ENCODE peak calls at places on chromosomes 5 and 9, in eight cellular contexts. U, I, Y, H, G, O, T and J are unnamed samples. For H3K4me1, the result is how much of the 10 kb centered on the place peaks cover.

GRCh38 chr5:42811591-42812392 is at the start of gene SELENOP:
- DNase-seq in G (peak), H (peak), Y (peak), O (no peak), T (peak), I (peak), U (peak), J (peak)

GRCh38 chr5:1497795-1498622 is 25.8 kb downstream of the LPCAT1 start:
- DNase-seq in T (no peak), O (no peak), U (no peak), I (peak), H (no peak), G (peak), Y (no peak), J (no peak)

GRCh38 chr5:128424672-128425071 is 113.4 kb downstream of the FBN2 start:
- DNase-seq in I (no peak), T (no peak), Y (no peak), O (no peak), H (no peak), G (no peak), U (peak), J (no peak)

GRCh38 chr9:34675048-34675714 is 12.7 kb upstream of the CCL27 start:
- DNase-seq in Y (peak), O (peak), I (peak), G (peak), H (peak), T (peak), U (peak), J (peak)

GRCh38 chr5:147898875-147899401 is 7.4 kb downstream of the C5orf46 start:
- DNase-seq in Y (no peak), I (no peak), G (no peak), T (no peak), H (no peak), U (peak), O (no peak), J (no peak)

GRCh38 chr9:115808108-115808507 is 345.5 kb upstream of the PAPPA start:
- DNase-seq in O (no peak), I (no peak), Y (no peak), T (no peak), G (no peak), U (no peak), H (no peak), J (no peak)

GRCh38 chr5:6583049-6583880 is 49.6 kb downstream of the NSUN2 start:
- DNase-seq in G (peak), T (no peak), H (peak), I (peak), Y (peak), O (peak), U (no peak), J (no peak)

GRCh38 chr9:89234636-89235035 is 56.0 kb upstream of the SHC3 start:
- DNase-seq in G (peak), Y (peak), T (no peak), H (no peak), O (peak), U (no peak), I (peak), J (no peak)

GRCh38 chr9:90867101-90867500 is 65.5 kb downstream of the SYK start:
- DNase-seq in Y (no peak), U (no peak), H (no peak), O (peak), I (no peak), G (no peak), T (no peak), J (no peak)

GRCh38 chr9:38309324-38310195 is 82.9 kb upstream of the ALDH1B1 start:
- DNase-seq in U (no peak), G (no peak), O (peak), I (no peak), T (no peak), H (peak), Y (peak), J (no peak)

GRCh38 chr5:168300377-168301182 is 9.1 kb downstream of the WWC1 start:
- DNase-seq in I (peak), Y (peak), T (no peak), O (no peak), H (peak), U (no peak), G (no peak), J (no peak)

GRCh38 chr5:143968071-143968878 is 156.3 kb downstream of the HMHB1 start:
- DNase-seq in I (peak), O (no peak), H (peak), Y (peak), G (peak), T (peak), U (peak), J (peak)

GRCh38 chr9:83023151-83023550 is 39.8 kb downstream of the RASEF start:
- DNase-seq in O (no peak), T (no peak), H (no peak), G (no peak), I (no peak), U (no peak), Y (no peak), J (no peak)
- H3K4me1 ChIP-seq in O (under half), T (under half), H (under half), G (under half), I (under half), U (under half), Y (under half), J (under half)

DNA sequence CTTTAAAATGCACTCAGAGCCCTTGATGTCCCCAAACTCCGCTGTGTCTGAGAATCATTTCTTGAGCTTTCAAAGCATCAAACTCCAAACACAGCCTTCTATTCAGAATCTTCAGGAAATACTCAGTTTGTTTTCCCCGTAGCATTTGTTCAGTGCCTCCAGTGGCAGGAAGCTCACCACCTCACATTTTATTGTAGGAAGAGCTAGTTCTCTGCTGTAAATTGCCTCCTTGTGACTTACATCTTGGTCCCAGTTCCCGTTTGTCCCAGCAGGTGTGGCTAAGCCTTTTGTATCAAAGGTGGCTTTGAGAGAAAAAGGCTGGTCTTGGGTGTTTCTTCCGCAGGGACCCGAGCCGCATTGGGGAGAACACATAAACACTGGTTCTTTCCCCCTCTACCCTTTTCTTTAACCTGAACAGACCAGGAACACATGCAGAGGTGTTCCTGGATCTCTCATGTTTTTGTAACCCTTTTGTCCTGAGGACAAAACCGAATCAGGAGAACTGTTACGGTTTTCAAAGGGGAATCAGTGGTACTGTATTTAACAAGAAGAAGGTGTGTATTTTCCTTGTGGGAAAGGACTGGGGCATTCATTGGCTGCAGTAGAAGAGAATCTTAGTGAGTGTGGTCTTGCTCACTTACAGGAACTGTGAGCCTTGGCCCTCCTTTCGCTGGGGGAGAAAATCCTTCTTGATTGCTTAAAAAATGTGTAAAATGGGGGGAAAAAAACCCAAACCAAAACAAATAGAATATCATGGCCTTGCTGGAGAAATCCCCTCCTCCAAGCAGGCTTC is 1.9 kb downstream of the OSMR start:
- DNase-seq in G (no peak), I (no peak), T (no peak), Y (no peak), H (no peak), U (no peak), O (no peak), J (no peak)
- H3K27ac ChIP-seq in G (peak), I (no peak), T (peak), Y (no peak), H (no peak), U (no peak), O (no peak), J (peak)

GRCh38 chr5:54825005-54825404 is 160.4 kb downstream of the ESM1 start:
- DNase-seq in I (no peak), Y (no peak), H (peak), T (no peak), U (no peak), O (no peak), G (peak), J (no peak)
- H3K9ac ChIP-seq in I (no peak), Y (no peak), H (no peak), T (no peak), U (no peak), O (no peak), G (no peak), J (no peak)

DNA sequence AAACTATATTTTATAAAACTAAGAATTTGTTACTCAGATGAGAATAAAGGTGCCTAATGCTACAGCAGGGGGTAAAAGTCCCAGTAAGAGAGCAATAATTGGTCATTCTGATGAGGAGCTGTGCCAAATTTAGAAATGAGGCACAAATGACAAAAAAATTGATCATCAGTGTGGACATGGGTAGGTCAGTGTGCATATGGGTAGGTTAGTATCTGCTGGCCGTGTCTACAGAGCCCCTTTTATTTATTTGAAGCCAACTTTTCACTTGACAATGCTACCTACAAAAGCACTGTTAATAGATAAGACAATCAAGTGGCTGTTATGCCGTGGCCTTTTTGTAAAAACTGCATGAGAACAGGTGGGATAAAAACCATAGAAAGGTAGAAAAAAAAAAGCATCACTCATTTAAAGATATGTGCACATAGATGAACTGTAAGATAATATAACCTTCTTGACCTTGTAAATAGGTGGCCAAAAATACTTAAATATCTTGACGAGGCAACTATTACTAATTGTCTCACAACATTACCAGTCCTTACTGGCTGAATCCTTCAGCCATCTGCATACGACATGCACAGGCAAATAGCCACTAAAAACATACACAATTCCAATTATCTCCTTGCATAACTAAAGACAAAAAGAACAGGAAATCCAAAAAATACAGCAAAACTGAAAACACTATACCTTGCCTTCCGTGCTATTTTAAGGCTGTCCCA is 454.7 kb downstream of the RAB3C start:
- DNase-seq in I (no peak), G (peak), H (no peak), U (no peak), T (no peak), O (no peak), Y (no peak), J (no peak)
- H3K4me1 ChIP-seq in I (under half), G (under half), H (under half), U (under half), T (half or more), O (under half), Y (under half), J (under half)